ENCODE peak calls at places on chromosome 18, in ten cellular contexts. U is Karpas-422; P is NCI-H460; O is GM18507; X is Panc1; M is neural crest cell; Y is Caki2; E is iPS DF 6.9; A is activated effector memory CD4-positive, alpha-beta T cell treated with Interleukin-2 at 50 U/mL for 16 hours; F is heart right ventricle. V is an unnamed sample.

GRCh38 chr18:13558132-13558531 is 168.2 kb downstream of the FAM210A start:
- DNase-seq in F (peak), O (peak), M (peak), P (peak), X (peak), A (no peak), E (peak), U (peak), Y (peak), V (no peak)

GRCh38 chr18:3360211-3360610 is 89.8 kb upstream of the TGIF1 start:
- DNase-seq in Y (no peak), A (no peak), O (no peak), P (no peak), E (peak), F (no peak), X (no peak), M (peak), U (no peak), V (no peak)

GRCh38 chr18:62324917-62325805 is at the start of gene TNFRSF11A:
- DNase-seq in X (no peak), U (peak), E (no peak), A (peak), P (peak), M (no peak), Y (peak), F (peak), O (peak), V (no peak)

GRCh38 chr18:58397385-58398132 is 231.3 kb downstream of the ALPK2 start:
- DNase-seq in F (no peak), P (no peak), A (no peak), M (no peak), X (no peak), E (no peak), Y (no peak), O (no peak), U (peak), V (no peak)

GRCh38 chr18:21141678-21142422 is 30.2 kb upstream of the ROCK1 start:
- DNase-seq in F (no peak), O (no peak), E (no peak), P (no peak), X (no peak), A (no peak), Y (no peak), U (no peak), M (no peak), V (no peak)

GRCh38 chr18:39635966-39636365 is 2070.4 kb upstream of the CELF4 start:
- DNase-seq in U (no peak), F (no peak), P (no peak), X (no peak), A (no peak), Y (no peak), M (no peak), E (no peak), O (no peak), V (no peak)

GRCh38 chr18:12239426-12239825 is 14.7 kb upstream of the CIDEA start:
- DNase-seq in O (no peak), X (no peak), M (no peak), A (no peak), E (no peak), Y (no peak), F (no peak), P (no peak), U (no peak), V (no peak)

GRCh38 chr18:56152547-56152946 is 485.8 kb downstream of the TXNL1 start:
- DNase-seq in E (no peak), M (no peak), F (no peak), X (no peak), A (no peak), Y (no peak), P (no peak), U (no peak), O (no peak), V (no peak)

GRCh38 chr18:23229472-23229871 is 94.2 kb downstream of the CABLES1 start:
- DNase-seq in U (no peak), P (no peak), E (no peak), O (no peak), X (no peak), M (no peak), Y (no peak), F (no peak), A (no peak), V (no peak)

GRCh38 chr18:12608292-12608691 is 49.6 kb downstream of the SPIRE1 start:
- DNase-seq in X (no peak), A (no peak), E (no peak), O (no peak), U (no peak), M (no peak), P (peak), Y (peak), F (no peak), V (no peak)

GRCh38 chr18:48612917-48613316 is 74.1 kb downstream of the CTIF start:
- DNase-seq in U (no peak), F (no peak), M (no peak), X (no peak), Y (no peak), O (no peak), E (no peak), A (no peak), P (no peak), V (no peak)

GRCh38 chr18:2146092-2146491 is 425.2 kb downstream of the METTL4 start:
- DNase-seq in A (no peak), M (no peak), F (no peak), O (no peak), X (no peak), E (no peak), U (no peak), P (no peak), Y (no peak), V (no peak)

GRCh38 chr18:42067527-42067926 is 112.5 kb downstream of the PIK3C3 start:
- DNase-seq in U (no peak), A (no peak), X (no peak), M (no peak), F (no peak), E (no peak), Y (no peak), P (no peak), O (no peak), V (no peak)

GRCh38 chr18:34807106-34807796 is 97.2 kb downstream of the DTNA start:
- DNase-seq in X (no peak), O (no peak), E (peak), P (no peak), M (no peak), Y (peak), F (no peak), U (no peak), A (no peak), V (no peak)

GRCh38 chr18:24157855-24158254 is 19.0 kb downstream of the CABYR start:
- DNase-seq in U (no peak), M (no peak), O (no peak), F (no peak), A (no peak), E (no peak), Y (no peak), P (no peak), X (no peak), V (no peak)

GRCh38 chr18:13221821-13222220 is 3.3 kb downstream of the LDLRAD4 start:
- DNase-seq in U (no peak), A (no peak), P (no peak), Y (no peak), O (no peak), M (no peak), X (no peak), F (peak), E (no peak), V (no peak)

GRCh38 chr18:4319738-4320677 is 135.1 kb downstream of the DLGAP1 start:
- DNase-seq in F (no peak), P (no peak), E (no peak), X (no peak), M (no peak), A (no peak), U (no peak), Y (no peak), O (no peak), V (no peak)

GRCh38 chr18:13541621-13542519 is 184.5 kb downstream of the FAM210A start:
- DNase-seq in A (no peak), M (no peak), Y (peak), X (no peak), U (no peak), E (no peak), F (no peak), O (no peak), P (no peak), V (no peak)

GRCh38 chr18:907171-907879 is 2.7 kb downstream of the ADCYAP1 start:
- DNase-seq in A (no peak), O (no peak), Y (no peak), F (no peak), X (no peak), E (no peak), U (no peak), M (no peak), P (no peak), V (no peak)